ENCODE peak calls at places on chromosome 22, in four cellular contexts. H is fibroblast of lung, U is heart right ventricle, G is uterus. V is an unnamed sample. For H3K4me1, the result is how much of the 10 kb centered on the place peaks cover.

GRCh38 chr22:49048591-49048990 is 779.1 kb downstream of the BRD1 start:
- DNase-seq in H (no peak), U (no peak), G (no peak), V (no peak)

GRCh38 chr22:20520093-20520511 is 12.7 kb downstream of the MED15 start:
- DNase-seq in H (peak), U (no peak), G (no peak), V (no peak)

GRCh38 chr22:44723801-44724200 is 21.8 kb downstream of the PRR5 start:
- DNase-seq in H (peak), U (no peak), G (no peak), V (no peak)

GRCh38 chr22:44037519-44038370 is 13.6 kb downstream of the PARVB start:
- DNase-seq in H (peak), U (peak), G (peak), V (no peak)

GRCh38 chr22:28799834-28800307 is 498 bp downstream of the XBP1 start:
- DNase-seq in H (peak), U (peak), G (peak), V (peak)

GRCh38 chr22:41925783-41926460 is 684 bp downstream of the TNFRSF13C start:
- DNase-seq in H (peak), U (peak), G (no peak), V (peak)

GRCh38 chr22:36397081-36397766 is 9.5 kb upstream of the MYH9 start:
- DNase-seq in H (peak), U (no peak), G (no peak), V (no peak)

GRCh38 chr22:41369089-41369745 is 12.5 kb upstream of the TEF start:
- DNase-seq in H (no peak), U (no peak), G (no peak), V (no peak)

GRCh38 chr22:46149493-46149997 is 781 bp upstream of the PPARA start:
- DNase-seq in H (no peak), U (peak), G (peak), V (peak)

GRCh38 chr22:30435674-30436126 is 10.1 kb downstream of the MTFP1 start:
- DNase-seq in H (no peak), U (peak), G (peak), V (peak)

GRCh38 chr22:23182289-23183106 is 2.2 kb downstream of the BCR start:
- DNase-seq in H (peak), U (no peak), G (no peak), V (no peak)

GRCh38 chr22:17797721-17798559 is 23.7 kb upstream of the BID start:
- DNase-seq in H (no peak), U (no peak), G (no peak), V (no peak)

GRCh38 chr22:49017769-49018330 is 809.8 kb downstream of the BRD1 start:
- DNase-seq in H (no peak), U (no peak), G (no peak), V (no peak)

GRCh38 chr22:23790819-23791736 is 4.3 kb downstream of the SMARCB1 start:
- DNase-seq in H (peak), U (peak), G (peak), V (peak)

GRCh38 chr22:26471522-26471921 is 12.1 kb downstream of the HPS4 start:
- DNase-seq in H (peak), U (no peak), G (no peak), V (no peak)

GRCh38 chr22:47622541-47622940 is 860.1 kb downstream of the TBC1D22A start:
- DNase-seq in H (no peak), U (no peak), G (no peak), V (no peak)

GRCh38 chr22:23269441-23270211 is 89.3 kb downstream of the BCR start:
- DNase-seq in H (no peak), U (no peak), G (no peak), V (no peak)

GRCh38 chr22:19429950-19430889 is 1.3 kb downstream of the HIRA start:
- DNase-seq in H (peak), U (peak), G (no peak), V (peak)

GRCh38 chr22:26502688-26503561 is 9.3 kb downstream of the TFIP11 start:
- DNase-seq in H (peak), U (peak), G (no peak), V (no peak)

GRCh38 chr22:29765905-29766631 is 739 bp downstream of the ZMAT5 start:
- DNase-seq in H (no peak), U (no peak), G (no peak), V (peak)

GRCh38 chr22:24420072-24420976 is 7.1 kb upstream of the ADORA2A start:
- DNase-seq in H (no peak), U (peak), G (no peak), V (peak)

GRCh38 chr22:43956383-43956782 is 1.1 kb downstream of the SAMM50 start:
- DNase-seq in H (no peak), U (no peak), G (no peak), V (no peak)

GRCh38 chr22:31676700-31677099 is 14.7 kb upstream of the PISD start:
- DNase-seq in H (peak), U (peak), G (peak), V (peak)

GRCh38 chr22:37242395-37242918 is 1.6 kb downstream of the RAC2 start:
- DNase-seq in H (peak), U (peak), G (no peak), V (peak)

GRCh38 chr22:46354993-46355305 is 19.4 kb downstream of the TRMU start:
- DNase-seq in H (no peak), U (no peak), G (no peak), V (no peak)

GRCh38 chr22:37501610-37502341 is 15.6 kb upstream of the MFNG start:
- DNase-seq in H (peak), U (peak), G (no peak), V (peak)

GRCh38 chr22:23501244-23501643 is 78.8 kb downstream of the IGLL1 start:
- DNase-seq in H (no peak), U (no peak), G (no peak), V (no peak)

GRCh38 chr22:36116127-36116526 is 44.4 kb downstream of the APOL3 start:
- DNase-seq in H (no peak), U (no peak), G (no peak), V (no peak)

GRCh38 chr22:17728786-17729185 is 45.5 kb downstream of the BID start:
- DNase-seq in H (no peak), U (no peak), G (no peak), V (no peak)

GRCh38 chr22:42944409-42944808 is 70.5 kb downstream of the PACSIN2 start:
- DNase-seq in H (no peak), U (no peak), G (no peak), V (no peak)

GRCh38 chr22:42943981-42944380 is 71.0 kb downstream of the PACSIN2 start:
- DNase-seq in H (no peak), U (no peak), G (no peak), V (no peak)

GRCh38 chr22:42945027-42945426 is 69.9 kb downstream of the PACSIN2 start:
- DNase-seq in H (no peak), U (no peak), G (no peak), V (no peak)

GRCh38 chr22:42939941-42940653 is 74.9 kb downstream of the PACSIN2 start:
- DNase-seq in H (peak), U (no peak), G (no peak), V (peak)

DNA sequence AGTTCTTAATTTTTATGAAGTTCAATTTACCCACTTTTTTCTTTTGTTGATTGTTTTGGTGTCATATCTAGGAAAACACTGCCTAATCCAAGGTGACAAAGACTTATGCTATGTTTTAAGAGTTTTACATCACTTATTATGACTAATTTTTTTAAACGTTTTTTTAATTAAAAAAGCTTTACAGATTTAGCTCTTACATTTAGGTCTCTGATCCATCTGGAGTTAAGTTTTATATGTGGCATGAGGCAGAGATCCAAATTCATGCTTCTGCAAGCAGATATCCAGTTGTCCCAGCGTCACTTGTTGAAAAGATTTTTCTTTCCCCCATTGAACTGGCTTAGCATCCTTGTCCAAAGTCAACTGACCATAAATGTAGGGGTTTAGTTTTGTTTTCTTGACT is 72.6 kb downstream of the PACSIN2 start:
- DNase-seq in H (no peak), U (no peak), G (no peak), V (no peak)
- H3K4me1 ChIP-seq in H (under half), U (half or more), G (under half), V (under half)

DNA sequence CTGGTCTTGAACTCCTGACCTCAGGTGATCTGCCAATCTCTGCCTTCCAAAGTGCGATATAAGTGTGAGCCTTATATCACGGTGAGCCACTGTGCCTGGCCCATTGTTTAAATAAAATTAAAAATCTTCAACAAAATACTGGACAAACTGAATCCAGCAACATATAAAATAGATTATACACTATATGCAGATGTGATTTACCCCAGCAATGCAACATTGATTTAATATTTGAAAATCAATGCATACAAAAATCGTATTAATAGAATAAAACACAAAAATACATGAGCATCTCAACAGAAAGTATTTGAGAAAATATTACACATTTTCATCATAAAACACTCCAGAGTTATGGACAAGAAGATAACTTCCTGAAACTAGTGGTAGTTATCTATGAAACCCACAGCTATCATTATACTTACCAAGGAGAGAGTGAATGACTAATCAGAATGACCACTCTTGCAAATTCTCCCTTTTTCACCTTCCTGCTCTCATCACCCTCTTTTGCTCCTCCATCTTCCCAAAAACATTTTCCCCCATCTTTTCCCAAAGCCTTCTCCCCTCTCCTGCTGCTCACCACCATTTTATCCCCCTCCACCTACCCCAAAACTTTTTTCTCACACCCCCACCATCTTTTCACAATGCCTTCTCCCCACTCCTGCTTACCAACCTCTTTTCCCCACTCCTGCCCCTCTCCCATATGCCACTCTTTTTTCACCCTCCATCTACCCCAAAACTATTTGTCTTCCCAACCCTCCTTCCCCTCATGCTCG is 122.1 kb upstream of the VPREB1 start:
- DNase-seq in H (no peak), U (no peak), G (no peak), V (no peak)
- H3K4me3 ChIP-seq in H (no peak), U (no peak), G (no peak), V (no peak)

GRCh38 chr22:50699001-50699753 is 26.6 kb downstream of the SHANK3 start:
- DNase-seq in H (no peak), U (no peak), G (no peak), V (no peak)

GRCh38 chr22:50697667-50698506 is 25.3 kb downstream of the SHANK3 start:
- DNase-seq in H (no peak), U (no peak), G (no peak), V (peak)

GRCh38 chr22:50699754-50700386 is 27.2 kb downstream of the SHANK3 start:
- DNase-seq in H (no peak), U (no peak), G (no peak), V (peak)

GRCh38 chr22:50696799-50697561 is 24.4 kb downstream of the SHANK3 start:
- DNase-seq in H (no peak), U (no peak), G (no peak), V (no peak)

DNA sequence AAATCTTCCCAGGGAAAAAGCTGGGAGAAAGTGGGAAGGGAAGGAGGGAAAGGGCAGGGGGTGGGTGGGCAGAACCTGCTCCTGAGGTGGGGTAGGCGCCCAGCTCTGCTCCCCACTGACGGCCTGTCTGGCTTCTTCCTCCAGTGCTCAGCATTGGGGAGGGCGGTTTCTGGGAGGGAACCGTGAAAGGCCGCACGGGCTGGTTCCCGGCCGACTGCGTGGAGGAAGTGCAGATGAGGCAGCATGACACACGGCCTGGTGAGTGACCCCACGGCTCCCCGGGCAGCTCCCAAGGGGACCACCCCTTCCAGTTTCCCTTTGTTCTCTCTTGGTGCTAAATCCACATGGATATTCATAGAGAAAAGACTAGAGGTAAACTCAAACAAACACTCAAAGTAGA is 25.9 kb downstream of the SHANK3 start:
- DNase-seq in H (no peak), U (no peak), G (no peak), V (no peak)
- H3K4me1 ChIP-seq in H (under half), U (under half), G (under half), V (under half)

GRCh38 chr22:39017596-39018365 is 3.1 kb upstream of the APOBEC3D start:
- DNase-seq in H (no peak), U (no peak), G (no peak), V (no peak)
- H3K4me3 ChIP-seq in H (no peak), U (no peak), G (no peak), V (no peak)

V was measured in mucosa of descending colon.